ENCODE peak calls at places on chromosome X, in seven cellular contexts. X is stimulated activated CD4-positive, alpha-beta T cell treated with anti-CD3 and anti-CD28 coated beads, TNF-alpha, amount 100 ng/mL, for 1 hour; R is hepatocyte; J is caudate nucleus; E is neural progenitor cell; U is anterior cingulate cortex; D is midbrain. T is an unnamed sample.
A peak's percentile ranks its signal among the peaks of the same experiment; 100 is the strongest.

GRCh38 chrX:2640436-2641150 is 50.5 kb upstream of the CD99 start:
- DNase-seq in X (no peak), R (peak; percentile 13), J (no peak), E (no peak), U (no peak), D (no peak), T (no peak)

GRCh38 chrX:40154853-40155616 is 57.3 kb upstream of the BCOR start:
- DNase-seq in X (no peak), R (peak; percentile 80), J (peak; percentile 40), E (peak; percentile 91), U (no peak), D (no peak), T (no peak)

GRCh38 chrX:134472041-134472440 is 12.1 kb downstream of the HPRT1 start:
- DNase-seq in X (no peak), R (no peak), J (no peak), E (no peak), U (no peak), D (no peak), T (no peak)

GRCh38 chrX:13868481-13869040 is 51.7 kb upstream of the GPM6B start:
- DNase-seq in X (no peak), R (no peak), J (no peak), E (no peak), U (no peak), D (no peak), T (no peak)

GRCh38 chrX:96436105-96436504 is 248.5 kb upstream of the DIAPH2 start:
- DNase-seq in X (no peak), R (no peak), J (no peak), E (no peak), U (no peak), D (no peak), T (no peak)

GRCh38 chrX:49276671-49277519 is 7.3 kb downstream of the PPP1R3F start:
- DNase-seq in X (no peak), R (no peak), J (no peak), E (no peak), U (no peak), D (no peak), T (no peak)

GRCh38 chrX:154384284-154384892 is 5.3 kb downstream of the EMD start:
- DNase-seq in X (no peak), R (no peak), J (no peak), E (peak; percentile 32), U (no peak), D (no peak), T (no peak)

GRCh38 chrX:85139422-85139821 is 104.2 kb downstream of the SATL1 start:
- DNase-seq in X (no peak), R (no peak), J (no peak), E (no peak), U (no peak), D (no peak), T (no peak)

GRCh38 chrX:129590596-129590995 is 50.5 kb downstream of the OCRL start:
- DNase-seq in X (no peak), R (no peak), J (no peak), E (no peak), U (no peak), D (peak; percentile 19), T (no peak)

GRCh38 chrX:98379134-98379533 is 1495.4 kb downstream of the RPA4 start:
- DNase-seq in X (no peak), R (no peak), J (no peak), E (no peak), U (no peak), D (no peak), T (no peak)

GRCh38 chrX:29687687-29688086 is 527.7 kb upstream of the MAGEB2 start:
- DNase-seq in X (no peak), R (peak; percentile 4), J (no peak), E (no peak), U (no peak), D (peak; percentile 21), T (no peak)

GRCh38 chrX:28498658-28499057 is 88.6 kb upstream of the IL1RAPL1 start:
- DNase-seq in X (no peak), R (peak; percentile 7), J (no peak), E (peak; percentile 78), U (no peak), D (no peak), T (no peak)

GRCh38 chrX:119885554-119886428 is 9.9 kb upstream of the AKAP14 start:
- DNase-seq in X (no peak), R (no peak), J (no peak), E (no peak), U (no peak), D (no peak), T (no peak)

GRCh38 chrX:87489071-87489470 is 28.5 kb upstream of the KLHL4 start:
- DNase-seq in X (no peak), R (no peak), J (no peak), E (no peak), U (no peak), D (no peak), T (no peak)

GRCh38 chrX:2654436-2655340 is 36.4 kb upstream of the CD99 start:
- DNase-seq in X (no peak), R (peak; percentile 74), J (no peak), E (no peak), U (no peak), D (no peak), T (no peak)

GRCh38 chrX:15310117-15310516 is 5.3 kb downstream of the ASB11 start:
- DNase-seq in X (no peak), R (peak; percentile 54), J (no peak), E (no peak), U (no peak), D (peak; percentile 41), T (no peak)

GRCh38 chrX:134174859-134175258 is 62.1 kb upstream of the CCDC160 start:
- DNase-seq in X (no peak), R (no peak), J (no peak), E (peak; percentile 89), U (no peak), D (no peak), T (no peak)

GRCh38 chrX:55907968-55908607 is 190.5 kb downstream of the RRAGB start:
- DNase-seq in X (no peak), R (peak; percentile 84), J (peak; percentile 24), E (peak; percentile 81), U (peak; percentile 3), D (no peak), T (peak; percentile 0)

GRCh38 chrX:21400408-21401121 is 26.3 kb downstream of the CNKSR2 start:
- DNase-seq in X (no peak), R (no peak), J (no peak), E (no peak), U (no peak), D (no peak), T (no peak)

GRCh38 chrX:153488231-153488914 is 6.4 kb upstream of the BGN start:
- DNase-seq in X (no peak), R (peak; percentile 32), J (no peak), E (peak; percentile 20), U (no peak), D (no peak), T (no peak)

GRCh38 chrX:874061-874460 is 243.5 kb downstream of the SHOX start:
- DNase-seq in X (no peak), R (no peak), J (no peak), E (no peak), U (no peak), D (no peak), T (no peak)

GRCh38 chrX:153401133-153401764 is at the start of gene PNMA6E:
- DNase-seq in X (no peak), R (no peak), J (no peak), E (no peak), U (no peak), D (no peak), T (no peak)

GRCh38 chrX:102985182-102985581 is 48.1 kb downstream of the RAB40AL start:
- DNase-seq in X (no peak), R (no peak), J (no peak), E (no peak), U (no peak), D (no peak), T (no peak)

GRCh38 chrX:48769230-48769629 is 7.7 kb downstream of the GLOD5 start:
- DNase-seq in X (no peak), R (no peak), J (no peak), E (no peak), U (no peak), D (no peak), T (no peak)

GRCh38 chrX:22171287-22172060 is 101.2 kb upstream of the CBLL2 start:
- DNase-seq in X (no peak), R (no peak), J (no peak), E (peak; percentile 3), U (no peak), D (no peak), T (no peak)

GRCh38 chrX:115941388-115941787 is 229.2 kb upstream of the AGTR2 start:
- DNase-seq in X (no peak), R (no peak), J (no peak), E (no peak), U (no peak), D (no peak), T (no peak)

GRCh38 chrX:105211051-105211575 is 9.4 kb downstream of the TEX13A start:
- DNase-seq in X (no peak), R (no peak), J (no peak), E (no peak), U (no peak), D (no peak), T (no peak)

GRCh38 chrX:149648932-149649331 is 17.3 kb upstream of the TMEM185A start:
- DNase-seq in X (no peak), R (no peak), J (no peak), E (no peak), U (no peak), D (no peak), T (no peak)